ENCODE peak calls at places on chromosomes 3 and 15, in six cellular contexts. One of them, this sample, is unnamed.

GRCh38 chr3:9194509-9195184 is 54.8 kb downstream of the SRGAP3 start:
- DNase-seq in fibroblast of lung: no peak
- DNase-seq in GM23248: no peak
- DNase-seq in HepG2: no peak
- DNase-seq in PC-9: no peak
- DNase-seq in endothelial cell of umbilical vein: no peak
- DNase-seq in this sample: peak

GRCh38 chr15:43274136-43274535 is 7.4 kb upstream of the TGM5 start:
- DNase-seq in PC-9: peak
- DNase-seq in GM23248: peak
- DNase-seq in fibroblast of lung: no peak
- DNase-seq in HepG2: no peak
- DNase-seq in endothelial cell of umbilical vein: no peak
- DNase-seq in this sample: peak

GRCh38 chr3:144332866-144333265 is 361.2 kb downstream of the DIPK2A start:
- DNase-seq in GM23248: no peak
- DNase-seq in HepG2: no peak
- DNase-seq in endothelial cell of umbilical vein: no peak
- DNase-seq in PC-9: no peak
- DNase-seq in fibroblast of lung: no peak
- DNase-seq in this sample: no peak

GRCh38 chr15:58165661-58166060 is 27.5 kb downstream of the AQP9 start:
- DNase-seq in PC-9: no peak
- DNase-seq in GM23248: peak
- DNase-seq in fibroblast of lung: peak
- DNase-seq in endothelial cell of umbilical vein: peak
- DNase-seq in HepG2: peak
- DNase-seq in this sample: peak

GRCh38 chr3:136893848-136894443 is 31.9 kb downstream of the NCK1 start:
- DNase-seq in endothelial cell of umbilical vein: peak
- DNase-seq in PC-9: no peak
- DNase-seq in HepG2: peak
- DNase-seq in GM23248: peak
- DNase-seq in fibroblast of lung: peak
- DNase-seq in this sample: peak

GRCh38 chr15:98700501-98700900 is 52.2 kb downstream of the IGF1R start:
- DNase-seq in HepG2: no peak
- DNase-seq in endothelial cell of umbilical vein: no peak
- DNase-seq in fibroblast of lung: no peak
- DNase-seq in GM23248: no peak
- DNase-seq in PC-9: no peak
- DNase-seq in this sample: no peak

GRCh38 chr15:93829115-93829849 is 402.1 kb upstream of the MCTP2 start:
- DNase-seq in fibroblast of lung: peak
- DNase-seq in PC-9: no peak
- DNase-seq in endothelial cell of umbilical vein: no peak
- DNase-seq in GM23248: peak
- DNase-seq in HepG2: no peak
- DNase-seq in this sample: peak

GRCh38 chr15:37806808-37807207 is 127.6 kb upstream of the TMCO5A start:
- DNase-seq in HepG2: no peak
- DNase-seq in endothelial cell of umbilical vein: no peak
- DNase-seq in PC-9: no peak
- DNase-seq in fibroblast of lung: no peak
- DNase-seq in GM23248: no peak
- DNase-seq in this sample: no peak

GRCh38 chr15:52503788-52504496 is 24.7 kb downstream of the MYO5A start:
- DNase-seq in GM23248: peak
- DNase-seq in PC-9: no peak
- DNase-seq in fibroblast of lung: peak
- DNase-seq in endothelial cell of umbilical vein: no peak
- DNase-seq in HepG2: no peak
- DNase-seq in this sample: peak

GRCh38 chr3:70006089-70006488 is 6.6 kb downstream of the SAMMSON start:
- DNase-seq in GM23248: no peak
- DNase-seq in HepG2: no peak
- DNase-seq in PC-9: no peak
- DNase-seq in fibroblast of lung: no peak
- DNase-seq in endothelial cell of umbilical vein: no peak
- DNase-seq in this sample: no peak

GRCh38 chr3:123447749-123448502 is 964 bp downstream of the ADCY5 start:
- DNase-seq in PC-9: no peak
- DNase-seq in GM23248: peak
- DNase-seq in fibroblast of lung: no peak
- DNase-seq in endothelial cell of umbilical vein: no peak
- DNase-seq in HepG2: no peak
- DNase-seq in this sample: no peak

GRCh38 chr3:96813134-96813819 is 1.1 kb upstream of the EPHA6 start:
- DNase-seq in GM23248: peak
- DNase-seq in fibroblast of lung: peak
- DNase-seq in HepG2: peak
- DNase-seq in PC-9: peak
- DNase-seq in endothelial cell of umbilical vein: peak
- DNase-seq in this sample: peak

GRCh38 chr3:197354195-197355059 is 56.0 kb upstream of the DLG1 start:
- DNase-seq in fibroblast of lung: peak
- DNase-seq in HepG2: no peak
- DNase-seq in GM23248: peak
- DNase-seq in endothelial cell of umbilical vein: no peak
- DNase-seq in PC-9: no peak
- DNase-seq in this sample: no peak

GRCh38 chr3:149299938-149300791 is 33.3 kb downstream of the TM4SF18 start:
- DNase-seq in fibroblast of lung: peak
- DNase-seq in GM23248: peak
- DNase-seq in endothelial cell of umbilical vein: peak
- DNase-seq in HepG2: peak
- DNase-seq in PC-9: peak
- DNase-seq in this sample: peak

GRCh38 chr3:120622870-120623718 is 27.0 kb downstream of the NDUFB4 start:
- DNase-seq in HepG2: peak
- DNase-seq in PC-9: peak
- DNase-seq in fibroblast of lung: peak
- DNase-seq in endothelial cell of umbilical vein: peak
- DNase-seq in GM23248: peak
- DNase-seq in this sample: peak

GRCh38 chr15:57217716-57218598 is 158.3 kb upstream of the CGNL1 start:
- DNase-seq in PC-9: no peak
- DNase-seq in GM23248: peak
- DNase-seq in fibroblast of lung: peak
- DNase-seq in HepG2: no peak
- DNase-seq in endothelial cell of umbilical vein: peak
- DNase-seq in this sample: no peak

GRCh38 chr15:66894363-66894762 is 171.0 kb upstream of the SMAD3 start:
- DNase-seq in HepG2: peak
- DNase-seq in GM23248: no peak
- DNase-seq in endothelial cell of umbilical vein: no peak
- DNase-seq in PC-9: no peak
- DNase-seq in fibroblast of lung: no peak
- DNase-seq in this sample: peak

GRCh38 chr3:69669070-69669469 is 70.2 kb upstream of the MITF start:
- DNase-seq in GM23248: no peak
- DNase-seq in endothelial cell of umbilical vein: peak
- DNase-seq in fibroblast of lung: peak
- DNase-seq in PC-9: no peak
- DNase-seq in HepG2: no peak
- DNase-seq in this sample: peak

GRCh38 chr15:98952381-98952803 is 55.2 kb downstream of the PGPEP1L start:
- DNase-seq in HepG2: no peak
- DNase-seq in fibroblast of lung: peak
- DNase-seq in PC-9: no peak
- DNase-seq in GM23248: no peak
- DNase-seq in endothelial cell of umbilical vein: peak
- DNase-seq in this sample: peak

GRCh38 chr15:50798684-50799083 is 33.2 kb upstream of the SPPL2A start:
- DNase-seq in fibroblast of lung: peak
- DNase-seq in HepG2: no peak
- DNase-seq in GM23248: no peak
- DNase-seq in PC-9: peak
- DNase-seq in endothelial cell of umbilical vein: peak
- DNase-seq in this sample: peak

GRCh38 chr3:184565421-184566211 is 4.0 kb downstream of the EPHB3 start:
- DNase-seq in endothelial cell of umbilical vein: no peak
- DNase-seq in PC-9: peak
- DNase-seq in HepG2: no peak
- DNase-seq in fibroblast of lung: peak
- DNase-seq in GM23248: peak
- DNase-seq in this sample: peak

GRCh38 chr3:136366289-136366688 is 116.1 kb downstream of the PCCB start:
- DNase-seq in PC-9: no peak
- DNase-seq in endothelial cell of umbilical vein: no peak
- DNase-seq in GM23248: peak
- DNase-seq in fibroblast of lung: peak
- DNase-seq in HepG2: no peak
- DNase-seq in this sample: no peak

GRCh38 chr3:146125946-146126345 is 35.0 kb downstream of the PLOD2 start:
- DNase-seq in endothelial cell of umbilical vein: peak
- DNase-seq in HepG2: peak
- DNase-seq in GM23248: peak
- DNase-seq in PC-9: no peak
- DNase-seq in fibroblast of lung: peak
- DNase-seq in this sample: peak

GRCh38 chr15:38196116-38196515 is 56.5 kb upstream of the SPRED1 start:
- DNase-seq in PC-9: no peak
- DNase-seq in endothelial cell of umbilical vein: no peak
- DNase-seq in fibroblast of lung: no peak
- DNase-seq in HepG2: no peak
- DNase-seq in GM23248: peak
- DNase-seq in this sample: no peak

GRCh38 chr3:150922611-150923010 is 17.4 kb upstream of the MINDY4B start:
- DNase-seq in PC-9: no peak
- DNase-seq in GM23248: peak
- DNase-seq in endothelial cell of umbilical vein: no peak
- DNase-seq in HepG2: no peak
- DNase-seq in fibroblast of lung: no peak
- DNase-seq in this sample: no peak

GRCh38 chr3:107861904-107862303 is 228.9 kb downstream of the CD47 start:
- DNase-seq in GM23248: no peak
- DNase-seq in PC-9: no peak
- DNase-seq in HepG2: no peak
- DNase-seq in fibroblast of lung: no peak
- DNase-seq in endothelial cell of umbilical vein: no peak
- DNase-seq in this sample: no peak

GRCh38 chr3:100634493-100635272 is 25.3 kb downstream of the ADGRG7 start:
- DNase-seq in fibroblast of lung: peak
- DNase-seq in GM23248: peak
- DNase-seq in PC-9: peak
- DNase-seq in endothelial cell of umbilical vein: peak
- DNase-seq in HepG2: peak
- DNase-seq in this sample: peak

GRCh38 chr3:9180764-9181117 is 68.7 kb downstream of the SRGAP3 start:
- DNase-seq in fibroblast of lung: no peak
- DNase-seq in PC-9: no peak
- DNase-seq in HepG2: no peak
- DNase-seq in endothelial cell of umbilical vein: no peak
- DNase-seq in GM23248: no peak
- DNase-seq in this sample: no peak

GRCh38 chr15:72698938-72699337 is 12.9 kb downstream of the BBS4 start:
- DNase-seq in PC-9: no peak
- DNase-seq in GM23248: no peak
- DNase-seq in fibroblast of lung: no peak
- DNase-seq in HepG2: no peak
- DNase-seq in endothelial cell of umbilical vein: no peak
- DNase-seq in this sample: no peak

DNA sequence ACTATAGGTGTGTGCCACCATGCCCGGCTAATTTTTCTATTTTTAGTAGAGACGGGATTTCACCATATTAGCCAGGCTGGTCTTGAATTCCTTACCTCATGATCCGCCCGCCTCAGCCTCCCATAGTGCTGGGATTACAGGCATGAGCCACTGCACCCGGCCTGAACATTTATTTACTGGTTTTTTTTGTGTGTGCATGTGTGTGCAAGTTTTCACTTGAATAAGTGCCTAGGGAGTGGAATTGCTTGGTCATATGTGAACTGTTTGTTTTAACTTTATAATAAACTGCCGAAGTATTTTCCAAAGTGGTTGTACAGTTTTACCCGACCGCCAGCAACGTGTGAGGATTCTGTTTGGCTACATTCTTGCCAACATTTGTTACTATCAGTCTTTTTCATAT is 14.1 kb downstream of the BBS4 start:
- DNase-seq in endothelial cell of umbilical vein: no peak
- DNase-seq in GM23248: no peak
- DNase-seq in fibroblast of lung: no peak
- DNase-seq in HepG2: no peak
- DNase-seq in PC-9: no peak
- DNase-seq in this sample: no peak
- H3K4me2 ChIP-seq in endothelial cell of umbilical vein: no peak
- H3K4me2 ChIP-seq in GM23248: no peak
- H3K4me2 ChIP-seq in fibroblast of lung: no peak
- H3K4me2 ChIP-seq in HepG2: no peak
- H3K4me2 ChIP-seq in PC-9: no peak
- H3K4me2 ChIP-seq in this sample: no peak

DNA sequence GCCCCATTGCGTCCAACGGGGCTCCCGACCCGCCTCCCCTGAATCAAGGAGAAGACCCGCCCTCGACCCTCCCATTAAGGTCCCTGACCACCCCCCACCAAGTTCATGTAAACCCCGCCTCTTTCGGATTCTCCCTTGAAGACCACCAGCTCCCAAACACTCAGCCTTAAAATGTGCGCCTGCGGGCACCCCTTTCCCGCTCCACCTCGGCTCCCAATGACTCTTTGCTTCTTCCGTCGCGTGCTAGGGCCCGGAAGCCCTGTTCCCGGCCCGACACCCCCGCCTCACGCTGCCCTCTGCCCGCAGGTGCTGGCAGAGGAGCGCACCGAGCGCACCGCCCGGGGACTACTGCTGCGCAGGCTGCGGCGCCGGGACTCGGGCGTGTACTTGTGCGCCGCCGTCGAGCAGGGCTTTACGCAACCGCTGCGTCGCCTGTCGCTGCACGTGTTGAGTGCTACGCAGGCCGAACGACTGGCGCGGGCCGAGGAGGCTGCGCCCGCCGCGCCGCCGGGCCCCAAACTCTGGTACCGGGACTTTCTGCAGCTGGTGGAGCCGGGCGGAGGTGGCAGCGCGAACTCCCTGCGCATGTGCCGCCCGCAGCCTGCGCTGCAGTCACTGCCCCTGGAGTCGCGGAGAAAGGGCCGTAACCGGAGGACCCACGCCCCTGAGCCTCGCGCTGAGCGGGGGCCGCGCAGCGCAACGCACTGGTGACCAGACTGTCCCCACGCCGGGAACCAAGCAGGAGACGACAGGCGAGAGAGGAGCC is 2.7 kb upstream of the LSMEM2 start:
- DNase-seq in HepG2: no peak
- DNase-seq in PC-9: no peak
- DNase-seq in fibroblast of lung: no peak
- DNase-seq in endothelial cell of umbilical vein: no peak
- DNase-seq in GM23248: no peak
- DNase-seq in this sample: no peak
- TF ChIP-seq EZH2 in HepG2: no peak
- TF ChIP-seq EZH2 in PC-9: no peak
- TF ChIP-seq EZH2 in fibroblast of lung: no peak
- TF ChIP-seq EZH2 in endothelial cell of umbilical vein: peak
- TF ChIP-seq EZH2 in GM23248: no peak
- TF ChIP-seq EZH2 in this sample: no peak

GRCh38 chr3:14428087-14429067 is 26.0 kb downstream of the SLC6A6 start:
- DNase-seq in HepG2: no peak
- DNase-seq in fibroblast of lung: peak
- DNase-seq in PC-9: no peak
- DNase-seq in GM23248: no peak
- DNase-seq in endothelial cell of umbilical vein: no peak
- DNase-seq in this sample: no peak
- H3K4me2 ChIP-seq in HepG2: no peak
- H3K4me2 ChIP-seq in fibroblast of lung: no peak
- H3K4me2 ChIP-seq in PC-9: no peak
- H3K4me2 ChIP-seq in GM23248: no peak
- H3K4me2 ChIP-seq in endothelial cell of umbilical vein: no peak
- H3K4me2 ChIP-seq in this sample: no peak

GRCh38 chr15:74958908-74959642 is 2.5 kb upstream of the RPP25 start:
- DNase-seq in PC-9: no peak
- DNase-seq in HepG2: no peak
- DNase-seq in endothelial cell of umbilical vein: no peak
- DNase-seq in GM23248: no peak
- DNase-seq in fibroblast of lung: no peak
- DNase-seq in this sample: no peak
- TF ChIP-seq EZH2 in PC-9: no peak
- TF ChIP-seq EZH2 in HepG2: no peak
- TF ChIP-seq EZH2 in endothelial cell of umbilical vein: peak
- TF ChIP-seq EZH2 in GM23248: peak
- TF ChIP-seq EZH2 in fibroblast of lung: peak
- TF ChIP-seq EZH2 in this sample: no peak

This sample was measured in PC-3.